ENCODE peak calls at places on chromosomes 12 and 14, in five cellular contexts. One of them, this sample, is unnamed.

GRCh38 chr12:123384994-123385376 is 1.1 kb downstream of the KMT5A start:
- DNase-seq in neural crest cell: no peak
- DNase-seq in stimulated activated CD8-positive, alpha-beta memory T cell treated with anti-CD3 and anti-CD28 coated beads, Interleukin-2, amount 100 ng/mL, for 1 hour: no peak
- DNase-seq in hypothalamus: no peak
- DNase-seq in nephron progenitor cell: no peak
- DNase-seq in this sample: no peak

GRCh38 chr14:53180272-53181221 is 27.4 kb upstream of the DDHD1 start:
- DNase-seq in neural crest cell: peak
- DNase-seq in stimulated activated CD8-positive, alpha-beta memory T cell treated with anti-CD3 and anti-CD28 coated beads, Interleukin-2, amount 100 ng/mL, for 1 hour: no peak
- DNase-seq in hypothalamus: no peak
- DNase-seq in nephron progenitor cell: peak
- DNase-seq in this sample: no peak

GRCh38 chr12:30181334-30181733 is 397.6 kb upstream of the TMTC1 start:
- DNase-seq in neural crest cell: no peak
- DNase-seq in stimulated activated CD8-positive, alpha-beta memory T cell treated with anti-CD3 and anti-CD28 coated beads, Interleukin-2, amount 100 ng/mL, for 1 hour: no peak
- DNase-seq in hypothalamus: no peak
- DNase-seq in nephron progenitor cell: no peak
- DNase-seq in this sample: no peak

GRCh38 chr14:24052656-24053547 is 1.1 kb downstream of the CARMIL3 start:
- DNase-seq in neural crest cell: no peak
- DNase-seq in stimulated activated CD8-positive, alpha-beta memory T cell treated with anti-CD3 and anti-CD28 coated beads, Interleukin-2, amount 100 ng/mL, for 1 hour: no peak
- DNase-seq in hypothalamus: no peak
- DNase-seq in nephron progenitor cell: no peak
- DNase-seq in this sample: peak

GRCh38 chr12:54213084-54213483 is 24.3 kb upstream of the SMUG1 start:
- DNase-seq in neural crest cell: no peak
- DNase-seq in stimulated activated CD8-positive, alpha-beta memory T cell treated with anti-CD3 and anti-CD28 coated beads, Interleukin-2, amount 100 ng/mL, for 1 hour: no peak
- DNase-seq in hypothalamus: no peak
- DNase-seq in nephron progenitor cell: no peak
- DNase-seq in this sample: no peak

GRCh38 chr14:73719361-73719760 is 5.2 kb upstream of the PNMA1 start:
- DNase-seq in neural crest cell: no peak
- DNase-seq in stimulated activated CD8-positive, alpha-beta memory T cell treated with anti-CD3 and anti-CD28 coated beads, Interleukin-2, amount 100 ng/mL, for 1 hour: no peak
- DNase-seq in hypothalamus: no peak
- DNase-seq in nephron progenitor cell: no peak
- DNase-seq in this sample: no peak

GRCh38 chr12:13229504-13229903 is 33.0 kb downstream of the EMP1 start:
- DNase-seq in neural crest cell: no peak
- DNase-seq in stimulated activated CD8-positive, alpha-beta memory T cell treated with anti-CD3 and anti-CD28 coated beads, Interleukin-2, amount 100 ng/mL, for 1 hour: no peak
- DNase-seq in hypothalamus: no peak
- DNase-seq in nephron progenitor cell: no peak
- DNase-seq in this sample: no peak

GRCh38 chr12:23099104-23099503 is 474.1 kb downstream of the ETNK1 start:
- DNase-seq in neural crest cell: no peak
- DNase-seq in stimulated activated CD8-positive, alpha-beta memory T cell treated with anti-CD3 and anti-CD28 coated beads, Interleukin-2, amount 100 ng/mL, for 1 hour: no peak
- DNase-seq in hypothalamus: no peak
- DNase-seq in nephron progenitor cell: no peak
- DNase-seq in this sample: no peak

GRCh38 chr14:29749327-29749726 is 178.3 kb downstream of the PRKD1 start:
- DNase-seq in neural crest cell: no peak
- DNase-seq in stimulated activated CD8-positive, alpha-beta memory T cell treated with anti-CD3 and anti-CD28 coated beads, Interleukin-2, amount 100 ng/mL, for 1 hour: no peak
- DNase-seq in hypothalamus: no peak
- DNase-seq in nephron progenitor cell: no peak
- DNase-seq in this sample: no peak